ENCODE peak calls at places on chromosomes 4 and X, in ten cellular contexts. W is colonic mucosa; B is activated naive CD8-positive, alpha-beta T cell treated with anti-CD3 and anti-CD28 coated beads for 36 hours; M is SJSA1; G is MM.1S; T is ureter; X is AG08395; R is GM20000; S is left kidney; U is brain microvascular endothelial cell. H is an unnamed sample.

GRCh38 chrX:150158554-150159332 is 204.4 kb upstream of the MAMLD1 start:
- DNase-seq in R (no peak), S (no peak), T (no peak), W (no peak), B (no peak), M (no peak), X (no peak), G (no peak), U (no peak), H (no peak)

GRCh38 chr4:136900706-136901105 is 631.6 kb downstream of the PCDH18 start:
- DNase-seq in W (no peak), S (no peak), R (no peak), U (no peak), M (no peak), G (no peak), X (no peak), T (no peak), B (no peak), H (no peak)

GRCh38 chr4:90498175-90498574 is 371.0 kb downstream of the CCSER1 start:
- DNase-seq in M (no peak), U (no peak), B (no peak), X (no peak), W (no peak), R (no peak), T (no peak), G (no peak), S (no peak), H (no peak)

GRCh38 chr4:65658117-65658516 is 12.2 kb downstream of the EPHA5 start:
- DNase-seq in T (no peak), M (no peak), S (peak; percentile 23), B (no peak), X (no peak), R (no peak), U (no peak), G (no peak), W (no peak), H (no peak)

GRCh38 chr4:83558693-83559092 is 22.8 kb downstream of the GPAT3 start:
- DNase-seq in X (peak; percentile 52), B (no peak), R (no peak), S (no peak), W (no peak), M (no peak), U (no peak), T (no peak), G (no peak), H (no peak)

GRCh38 chr4:72496119-72496518 is 72.9 kb downstream of the ADAMTS3 start:
- DNase-seq in R (no peak), M (no peak), W (no peak), U (no peak), G (no peak), T (no peak), S (no peak), X (no peak), B (no peak), H (no peak)

GRCh38 chr4:8185930-8186329 is 13.2 kb upstream of the SH3TC1 start:
- DNase-seq in R (no peak), G (no peak), M (no peak), S (peak; percentile 46), W (no peak), T (no peak), U (no peak), B (no peak), X (no peak), H (no peak)

GRCh38 chr4:48594185-48594584 is 104.1 kb downstream of the ZAR1 start:
- DNase-seq in U (no peak), G (no peak), R (no peak), X (no peak), W (no peak), T (no peak), B (no peak), M (no peak), S (no peak), H (no peak)

GRCh38 chr4:38021751-38022150 is 61.6 kb downstream of the PTTG2 start:
- DNase-seq in R (no peak), B (no peak), X (no peak), T (no peak), U (no peak), W (no peak), G (no peak), M (no peak), S (no peak), H (no peak)

GRCh38 chrX:150870059-150870458 is 28.4 kb downstream of the CD99L2 start:
- DNase-seq in B (no peak), W (no peak), R (no peak), X (no peak), T (no peak), M (no peak), U (no peak), S (no peak), G (no peak), H (no peak)

H was measured in RWPE2.